ENCODE peak calls at places on chromosomes 11 and 22, in five cellular contexts. T is H9, V is neuronal stem cell, F is trophoblast cell, G is H1. L is an unnamed sample.
A peak's percentile ranks its signal among the peaks of the same experiment; 100 is the strongest.

GRCh38 chr11:26344647-26345046 is 12.7 kb downstream of the ANO3 start:
- DNase-seq in T (no peak), V (no peak), F (no peak), G (no peak), L (peak; percentile 7)

GRCh38 chr11:93577291-93577690 is 34.1 kb upstream of the SMCO4 start:
- DNase-seq in T (no peak), V (no peak), F (no peak), G (no peak), L (no peak)

GRCh38 chr11:66195867-66196266 is 72.6 kb upstream of the RAB1B start:
- DNase-seq in T (no peak), V (no peak), F (peak; percentile 16), G (no peak), L (no peak)

GRCh38 chr22:49971232-49972162 is 10.9 kb downstream of the PIM3 start:
- DNase-seq in T (peak; percentile 47), V (no peak), F (peak; percentile 53), G (peak; percentile 62), L (no peak)

GRCh38 chr22:49632199-49633009 is 195.3 kb downstream of the BRD1 start:
- DNase-seq in T (peak; percentile 80), V (peak; percentile 74), F (peak; percentile 66), G (peak; percentile 84), L (peak; percentile 38)

GRCh38 chr11:45622283-45622682 is 43.1 kb downstream of the CHST1 start:
- DNase-seq in T (no peak), V (no peak), F (no peak), G (no peak), L (no peak)

GRCh38 chr11:126528075-126528474 is 172.6 kb downstream of the ST3GAL4 start:
- DNase-seq in T (no peak), V (no peak), F (no peak), G (no peak), L (no peak)

GRCh38 chr22:26170112-26170492 is 840 bp downstream of the SEZ6L start:
- DNase-seq in T (peak; percentile 29), V (no peak), F (no peak), G (peak; percentile 51), L (no peak)

GRCh38 chr22:32822188-32822877 is 20.8 kb downstream of the TIMP3 start:
- DNase-seq in T (no peak), V (no peak), F (peak; percentile 47), G (no peak), L (no peak)

GRCh38 chr11:45280449-45280848 is 5.7 kb downstream of the SYT13 start:
- DNase-seq in T (no peak), V (no peak), F (no peak), G (no peak), L (no peak)

GRCh38 chr22:20033045-20033706 is 12.3 kb downstream of the TANGO2 start:
- DNase-seq in T (no peak), V (no peak), F (no peak), G (no peak), L (no peak)

GRCh38 chr11:70951139-70951804 is 301.1 kb downstream of the SHANK2 start:
- DNase-seq in T (no peak), V (no peak), F (no peak), G (no peak), L (no peak)

GRCh38 chr11:65809496-65809895 is 22.6 kb downstream of the OVOL1 start:
- DNase-seq in T (no peak), V (no peak), F (no peak), G (no peak), L (no peak)

GRCh38 chr11:47340980-47341775 is 11.3 kb downstream of the MYBPC3 start:
- DNase-seq in T (no peak), V (no peak), F (no peak), G (no peak), L (no peak)

GRCh38 chr22:40714514-40714966 is 35.3 kb downstream of the MCHR1 start:
- DNase-seq in T (peak; percentile 75), V (peak; percentile 91), F (no peak), G (peak; percentile 72), L (peak; percentile 63)

GRCh38 chr11:118908931-118909618 is 16.7 kb downstream of the BCL9L start:
- DNase-seq in T (peak; percentile 79), V (no peak), F (no peak), G (peak; percentile 77), L (peak; percentile 96)

GRCh38 chr11:36363361-36364272 is 67.5 kb downstream of the PRR5L start:
- DNase-seq in T (no peak), V (no peak), F (no peak), G (peak; percentile 47), L (peak; percentile 40)

GRCh38 chr11:80285076-80285790 is 844.4 kb upstream of the TENM4 start:
- DNase-seq in T (no peak), V (no peak), F (no peak), G (no peak), L (no peak)

GRCh38 chr11:126079640-126080205 is 17.1 kb upstream of the CDON start:
- DNase-seq in T (peak; percentile 78), V (no peak), F (no peak), G (no peak), L (no peak)

GRCh38 chr22:22745225-22746060 is 101.0 kb downstream of the GGTLC2 start:
- DNase-seq in T (peak; percentile 70), V (peak; percentile 15), F (peak; percentile 55), G (peak; percentile 71), L (no peak)
- H2AFZ ChIP-seq in T (no peak overlapping the region), V (no peak overlapping the region), F (no peak overlapping the region), G (no peak overlapping the region), L (no peak overlapping the region)

DNA sequence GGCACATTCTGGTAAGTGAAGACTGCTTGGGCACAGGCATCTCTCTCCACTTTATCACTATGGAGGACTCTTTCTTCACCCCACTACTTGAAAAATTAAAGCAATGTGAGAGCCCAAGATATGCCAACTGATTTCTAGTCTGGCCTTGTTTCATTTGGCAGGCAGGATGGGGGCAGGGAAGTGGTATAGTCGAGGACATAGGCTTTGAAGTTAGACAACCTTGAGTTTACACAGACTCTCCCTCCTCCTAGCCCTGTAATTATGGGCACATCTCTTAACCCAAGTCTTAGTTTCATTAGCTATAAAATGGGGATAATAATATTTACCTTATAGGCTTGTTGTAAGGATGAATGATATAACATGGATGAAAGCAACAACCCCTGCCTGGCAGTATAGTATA is 15.3 kb downstream of the ADM start:
- DNase-seq in T (no peak), V (no peak), F (no peak), G (no peak), L (no peak)
- H2BK12ac ChIP-seq in T (no peak overlapping the region), V (no peak overlapping the region), F (no peak overlapping the region), G (no peak overlapping the region), L (no peak overlapping the region)

GRCh38 chr11:131169057-131169456 is 201.4 kb upstream of the NTM start:
- DNase-seq in T (no peak), V (no peak), F (no peak), G (no peak), L (no peak)
- H2AFZ ChIP-seq in T (no peak overlapping the region), V (no peak overlapping the region), F (no peak overlapping the region), G (no peak overlapping the region), L (no peak overlapping the region)

DNA sequence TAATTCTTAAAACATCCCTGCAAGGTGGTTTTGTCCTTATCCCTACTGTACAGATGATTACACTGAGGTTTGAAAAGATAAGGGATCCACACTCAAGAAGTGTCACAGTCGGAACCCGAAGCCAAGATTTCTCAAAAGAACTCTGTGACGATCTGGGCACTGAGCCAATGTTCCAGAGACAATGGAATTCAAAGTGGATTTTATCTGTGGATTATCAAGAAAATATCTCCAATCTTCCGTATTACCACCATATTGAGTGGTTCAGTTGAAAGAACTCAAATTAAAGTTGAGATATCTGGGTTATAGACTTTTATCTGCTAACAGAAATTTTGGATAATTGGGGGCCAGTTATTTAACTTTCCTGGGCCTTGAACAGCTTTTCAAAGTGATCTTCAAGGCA is 100.0 kb upstream of the GRAMD1B start:
- DNase-seq in T (no peak), V (no peak), F (peak; percentile 15), G (no peak), L (no peak)
- H2BK12ac ChIP-seq in T (no peak overlapping the region), V (no peak overlapping the region), F (no peak overlapping the region), G (no peak overlapping the region), L (no peak overlapping the region)

DNA sequence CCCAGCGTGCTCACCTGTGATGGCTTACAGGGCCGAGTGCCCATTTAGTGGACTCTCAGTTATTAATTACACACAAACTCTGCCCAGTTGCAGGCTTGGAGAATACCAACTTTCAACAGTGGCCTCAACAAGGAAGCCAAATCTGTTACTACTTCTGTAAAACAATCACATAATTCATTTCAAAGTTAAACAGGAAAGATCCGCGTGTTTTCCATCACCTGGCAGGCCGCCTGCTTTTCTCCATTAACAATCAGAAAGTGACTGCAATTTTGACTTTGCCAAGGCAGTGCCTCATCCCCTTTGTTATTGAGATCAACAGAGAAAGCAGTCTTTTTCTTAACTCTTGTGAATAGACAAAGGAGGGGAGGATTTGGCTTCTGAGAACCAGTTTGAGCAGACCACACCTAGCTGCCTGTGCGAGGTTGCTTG is 77.7 kb downstream of the BARX2 start:
- DNase-seq in T (no peak), V (peak; percentile 30), F (no peak), G (no peak), L (no peak)
- H2AFZ ChIP-seq in T (no peak overlapping the region), V (no peak overlapping the region), F (no peak overlapping the region), G (peak overlapping the region; percentile 47), L (no peak overlapping the region)

GRCh38 chr11:134530826-134531225 is 118.8 kb upstream of the B3GAT1 start:
- DNase-seq in T (peak; percentile 18), V (no peak), F (no peak), G (peak; percentile 43), L (no peak)

GRCh38 chr11:134533511-134533910 is 121.5 kb upstream of the B3GAT1 start:
- DNase-seq in T (peak; percentile 5), V (no peak), F (no peak), G (no peak), L (no peak)

GRCh38 chr11:134532176-134532920 is 120.3 kb upstream of the B3GAT1 start:
- DNase-seq in T (peak; percentile 17), V (no peak), F (no peak), G (peak; percentile 40), L (no peak)

GRCh38 chr11:134531331-134532135 is 119.5 kb upstream of the B3GAT1 start:
- DNase-seq in T (peak; percentile 18), V (no peak), F (no peak), G (peak; percentile 41), L (no peak)

DNA sequence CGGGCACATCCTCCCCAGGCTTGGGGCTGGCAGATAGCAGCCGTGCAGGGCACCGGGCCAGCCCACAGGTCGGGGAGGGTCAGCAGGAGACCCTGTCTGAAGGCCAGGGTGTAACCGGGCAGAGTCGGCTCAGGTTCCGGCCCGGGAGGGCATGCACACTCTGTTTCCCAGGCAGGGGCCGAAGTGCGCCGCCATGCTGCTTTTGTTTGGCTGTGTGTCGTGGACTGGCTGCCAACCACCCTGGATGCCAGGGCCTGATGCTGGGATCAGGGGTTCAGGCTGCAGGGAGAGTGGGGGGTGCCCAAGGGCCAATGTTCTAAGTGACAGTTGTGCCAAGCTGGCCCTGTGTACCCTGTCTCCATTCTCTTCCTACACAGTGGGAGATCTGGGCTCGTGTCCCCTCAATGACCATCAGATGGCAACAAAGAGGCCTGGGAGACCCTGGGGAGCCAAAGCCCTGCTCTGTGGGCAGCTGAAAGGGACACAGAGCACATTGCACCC is 120.9 kb upstream of the B3GAT1 start:
- DNase-seq in T (peak; percentile 17), V (no peak), F (no peak), G (peak; percentile 41), L (no peak)
- H2BK12ac ChIP-seq in T (no peak overlapping the region), V (peak overlapping the region; percentile 75), F (no peak overlapping the region), G (no peak overlapping the region), L (no peak overlapping the region)